ENCODE peak calls at places on chromosomes 13 and 19, in five cellular contexts. T is effector CD8-positive, alpha-beta T cell; F is NCI-H460; X is DMS79 treated with DMSO at 0.1 percent for 48 hours; Y is NCI-H1105. L is an unnamed sample.

GRCh38 chr19:18741566-18742121 is 49.5 kb downstream of the COMP start:
- DNase-seq in T (no peak), F (no peak), X (peak), Y (peak), L (peak)

GRCh38 chr13:82747948-82748347 is 1134.3 kb downstream of the SLITRK1 start:
- DNase-seq in T (no peak), F (no peak), X (no peak), Y (no peak), L (no peak)

GRCh38 chr13:30148171-30148754 is 159.1 kb downstream of the KATNAL1 start:
- DNase-seq in T (no peak), F (no peak), X (no peak), Y (no peak), L (no peak)

GRCh38 chr19:35260694-35261304 is 8.0 kb upstream of the USF2 start:
- DNase-seq in T (no peak), F (no peak), X (no peak), Y (no peak), L (no peak)

GRCh38 chr13:47233734-47234133 is 336.9 kb upstream of the HTR2A start:
- DNase-seq in T (no peak), F (no peak), X (no peak), Y (no peak), L (no peak)

GRCh38 chr19:49691243-49692101 is 556 bp downstream of the CPT1C start:
- DNase-seq in T (peak), F (no peak), X (peak), Y (peak), L (peak)

GRCh38 chr19:16778796-16779411 is 50.3 kb upstream of the SIN3B start:
- DNase-seq in T (peak), F (peak), X (peak), Y (peak), L (no peak)

GRCh38 chr19:19655641-19656343 is 7.7 kb downstream of the ATP13A1 start:
- DNase-seq in T (no peak), F (no peak), X (no peak), Y (no peak), L (no peak)

GRCh38 chr13:99206226-99206625 is 5.6 kb downstream of the UBAC2 start:
- DNase-seq in T (no peak), F (no peak), X (no peak), Y (no peak), L (no peak)

GRCh38 chr19:19661675-19662251 is 1.7 kb downstream of the ATP13A1 start:
- DNase-seq in T (no peak), F (no peak), X (no peak), Y (no peak), L (no peak)

GRCh38 chr13:100443998-100444328 is 144.6 kb downstream of the GGACT start:
- DNase-seq in T (no peak), F (no peak), X (peak), Y (no peak), L (no peak)

GRCh38 chr19:15426485-15427349 is 7.9 kb upstream of the AKAP8L start:
- DNase-seq in T (no peak), F (no peak), X (no peak), Y (no peak), L (no peak)

GRCh38 chr19:44204772-44205171 is 7.6 kb upstream of the ZNF227 start:
- DNase-seq in T (no peak), F (no peak), X (no peak), Y (no peak), L (no peak)

GRCh38 chr13:66312312-66313087 is 917.6 kb downstream of the PCDH9 start:
- DNase-seq in T (no peak), F (peak), X (no peak), Y (no peak), L (no peak)

GRCh38 chr19:6216996-6217751 is 62.6 kb downstream of the MLLT1 start:
- DNase-seq in T (no peak), F (no peak), X (peak), Y (peak), L (no peak)

GRCh38 chr13:109345433-109345941 is 440.9 kb downstream of the IRS2 start:
- DNase-seq in T (no peak), F (no peak), X (no peak), Y (no peak), L (no peak)

GRCh38 chr19:31304877-31305312 is 44.3 kb downstream of the TSHZ3 start:
- DNase-seq in T (no peak), F (no peak), X (no peak), Y (no peak), L (no peak)

GRCh38 chr13:112586334-112586733 is 1.6 kb downstream of the TUBGCP3 start:
- DNase-seq in T (no peak), F (no peak), X (peak), Y (no peak), L (no peak)